ENCODE peak calls at places on chromosomes 2 and 18, in four cellular contexts. One of them, this sample, is unnamed.
A peak's percentile ranks its signal among the peaks of the same experiment; 100 is the strongest.

GRCh38 chr2:133422946-133423345 is 145.3 kb downstream of the NCKAP5 start:
- DNase-seq in body of pancreas: no peak
- DNase-seq in GM12865: no peak
- DNase-seq in neural progenitor cell: no peak
- DNase-seq in this sample: no peak

GRCh38 chr2:60886962-60887361 is 5.6 kb downstream of the REL start:
- DNase-seq in body of pancreas: no peak
- DNase-seq in GM12865: no peak
- DNase-seq in neural progenitor cell: no peak
- DNase-seq in this sample: no peak

GRCh38 chr2:165274698-165275097 is 35.5 kb downstream of the SCN2A start:
- DNase-seq in body of pancreas: peak; percentile 22
- DNase-seq in GM12865: peak; percentile 15
- DNase-seq in neural progenitor cell: no peak
- DNase-seq in this sample: peak; percentile 26

GRCh38 chr2:173146590-173146989 is 70.9 kb downstream of the MAP3K20 start:
- DNase-seq in body of pancreas: no peak
- DNase-seq in GM12865: peak; percentile 3
- DNase-seq in neural progenitor cell: no peak
- DNase-seq in this sample: no peak

GRCh38 chr18:52339891-52340371 is at the start of gene DCC:
- DNase-seq in body of pancreas: peak; percentile 64
- DNase-seq in GM12865: peak; percentile 54
- DNase-seq in neural progenitor cell: peak; percentile 87
- DNase-seq in this sample: peak; percentile 24

GRCh38 chr2:147182260-147182659 is 662.6 kb upstream of the ACVR2A start:
- DNase-seq in body of pancreas: no peak
- DNase-seq in GM12865: peak; percentile 88
- DNase-seq in neural progenitor cell: no peak
- DNase-seq in this sample: peak; percentile 31

GRCh38 chr2:36568533-36569246 is 29.3 kb downstream of the FEZ2 start:
- DNase-seq in body of pancreas: no peak
- DNase-seq in GM12865: no peak
- DNase-seq in neural progenitor cell: no peak
- DNase-seq in this sample: no peak

GRCh38 chr2:136383161-136383560 is 265.2 kb upstream of the CXCR4 start:
- DNase-seq in body of pancreas: no peak
- DNase-seq in GM12865: no peak
- DNase-seq in neural progenitor cell: no peak
- DNase-seq in this sample: no peak

GRCh38 chr18:76252880-76253279 is 242.2 kb downstream of the ZNF516 start:
- DNase-seq in body of pancreas: no peak
- DNase-seq in GM12865: peak; percentile 25
- DNase-seq in neural progenitor cell: peak; percentile 55
- DNase-seq in this sample: no peak

GRCh38 chr18:6660334-6660733 is 69.2 kb upstream of the ARHGAP28 start:
- DNase-seq in body of pancreas: no peak
- DNase-seq in GM12865: no peak
- DNase-seq in neural progenitor cell: no peak
- DNase-seq in this sample: no peak

GRCh38 chr2:24052951-24053350 is 3.4 kb downstream of the FKBP1B start:
- DNase-seq in body of pancreas: no peak
- DNase-seq in GM12865: no peak
- DNase-seq in neural progenitor cell: no peak
- DNase-seq in this sample: no peak

GRCh38 chr2:26848336-26849055 is 564 bp downstream of the DPYSL5 start:
- DNase-seq in body of pancreas: no peak
- DNase-seq in GM12865: no peak
- DNase-seq in neural progenitor cell: peak; percentile 81
- DNase-seq in this sample: no peak

GRCh38 chr2:86044045-86044444 is 61.6 kb downstream of the POLR1A start:
- DNase-seq in body of pancreas: no peak
- DNase-seq in GM12865: no peak
- DNase-seq in neural progenitor cell: no peak
- DNase-seq in this sample: no peak

GRCh38 chr2:84676295-84676694 is 160.0 kb downstream of the DNAH6 start:
- DNase-seq in body of pancreas: no peak
- DNase-seq in GM12865: no peak
- DNase-seq in neural progenitor cell: no peak
- DNase-seq in this sample: no peak

GRCh38 chr2:235511187-235511661 is 17.4 kb downstream of the AGAP1 start:
- DNase-seq in body of pancreas: peak; percentile 79
- DNase-seq in GM12865: no peak
- DNase-seq in neural progenitor cell: no peak
- DNase-seq in this sample: peak; percentile 78

GRCh38 chr2:164839914-164840457 is 1.6 kb downstream of the COBLL1 start:
- DNase-seq in body of pancreas: peak; percentile 86
- DNase-seq in GM12865: no peak
- DNase-seq in neural progenitor cell: no peak
- DNase-seq in this sample: no peak

GRCh38 chr2:176136375-176137248 is 7.1 kb downstream of the HOXD8 start:
- DNase-seq in body of pancreas: no peak
- DNase-seq in GM12865: no peak
- DNase-seq in neural progenitor cell: peak; percentile 67
- DNase-seq in this sample: peak; percentile 63

GRCh38 chr2:38978504-38978903 is 88.8 kb downstream of the ARHGEF33 start:
- DNase-seq in body of pancreas: no peak
- DNase-seq in GM12865: no peak
- DNase-seq in neural progenitor cell: no peak
- DNase-seq in this sample: no peak

GRCh38 chr2:127568128-127568527 is 32.6 kb downstream of the MYO7B start:
- DNase-seq in body of pancreas: no peak
- DNase-seq in GM12865: no peak
- DNase-seq in neural progenitor cell: no peak
- DNase-seq in this sample: no peak

GRCh38 chr2:116467243-116467642 is 1347.2 kb upstream of the DDX18 start:
- DNase-seq in body of pancreas: no peak
- DNase-seq in GM12865: no peak
- DNase-seq in neural progenitor cell: no peak
- DNase-seq in this sample: no peak

GRCh38 chr2:228768818-228769217 is 502.3 kb downstream of the PID1 start:
- DNase-seq in body of pancreas: no peak
- DNase-seq in GM12865: no peak
- DNase-seq in neural progenitor cell: no peak
- DNase-seq in this sample: no peak

GRCh38 chr18:2111456-2111855 is 459.8 kb downstream of the METTL4 start:
- DNase-seq in body of pancreas: no peak
- DNase-seq in GM12865: no peak
- DNase-seq in neural progenitor cell: no peak
- DNase-seq in this sample: no peak

GRCh38 chr2:77479395-77479794 is 42.8 kb downstream of the LRRTM4 start:
- DNase-seq in body of pancreas: no peak
- DNase-seq in GM12865: no peak
- DNase-seq in neural progenitor cell: no peak
- DNase-seq in this sample: no peak

GRCh38 chr18:23596183-23596582 is 9.9 kb upstream of the NPC1 start:
- DNase-seq in body of pancreas: peak; percentile 48
- DNase-seq in GM12865: no peak
- DNase-seq in neural progenitor cell: no peak
- DNase-seq in this sample: no peak

GRCh38 chr2:45138904-45139303 is 129.7 kb upstream of the SIX2 start:
- DNase-seq in body of pancreas: no peak
- DNase-seq in GM12865: no peak
- DNase-seq in neural progenitor cell: peak; percentile 14
- DNase-seq in this sample: no peak

GRCh38 chr2:45954233-45954850 is 302.9 kb downstream of the PRKCE start:
- DNase-seq in body of pancreas: no peak
- DNase-seq in GM12865: no peak
- DNase-seq in neural progenitor cell: no peak
- DNase-seq in this sample: no peak

GRCh38 chr18:27142891-27143290 is 42.2 kb downstream of the CHST9 start:
- DNase-seq in body of pancreas: no peak
- DNase-seq in GM12865: no peak
- DNase-seq in neural progenitor cell: no peak
- DNase-seq in this sample: no peak

GRCh38 chr2:204542967-204543608 is 2.2 kb upstream of the PARD3B start:
- DNase-seq in body of pancreas: no peak
- DNase-seq in GM12865: no peak
- DNase-seq in neural progenitor cell: no peak
- DNase-seq in this sample: no peak

GRCh38 chr18:46069524-46069923 is 2.5 kb downstream of the PSTPIP2 start:
- DNase-seq in body of pancreas: no peak
- DNase-seq in GM12865: peak; percentile 41
- DNase-seq in neural progenitor cell: no peak
- DNase-seq in this sample: no peak

GRCh38 chr2:85668009-85668856 is at the start of gene SFTPB:
- DNase-seq in body of pancreas: no peak
- DNase-seq in GM12865: no peak
- DNase-seq in neural progenitor cell: no peak
- DNase-seq in this sample: no peak

GRCh38 chr2:16197504-16198147 is 257.3 kb downstream of the MYCN start:
- DNase-seq in body of pancreas: no peak
- DNase-seq in GM12865: no peak
- DNase-seq in neural progenitor cell: no peak
- DNase-seq in this sample: no peak

GRCh38 chr2:226114436-226114835 is 685.2 kb downstream of the IRS1 start:
- DNase-seq in body of pancreas: no peak
- DNase-seq in GM12865: no peak
- DNase-seq in neural progenitor cell: no peak
- DNase-seq in this sample: no peak

GRCh38 chr2:94996401-94997100 is 29.0 kb upstream of the MAL start:
- DNase-seq in body of pancreas: no peak
- DNase-seq in GM12865: no peak
- DNase-seq in neural progenitor cell: no peak
- DNase-seq in this sample: no peak

GRCh38 chr18:40531061-40531460 is 1424.0 kb upstream of the PIK3C3 start:
- DNase-seq in body of pancreas: no peak
- DNase-seq in GM12865: no peak
- DNase-seq in neural progenitor cell: no peak
- DNase-seq in this sample: no peak

GRCh38 chr18:12960395-12960794 is 12.6 kb downstream of the SEH1L start:
- DNase-seq in body of pancreas: no peak
- DNase-seq in GM12865: no peak
- DNase-seq in neural progenitor cell: no peak
- DNase-seq in this sample: no peak

GRCh38 chr2:189360861-189361260 is 80.4 kb upstream of the WDR75 start:
- DNase-seq in body of pancreas: no peak
- DNase-seq in GM12865: no peak
- DNase-seq in neural progenitor cell: no peak
- DNase-seq in this sample: no peak

GRCh38 chr18:8358066-8358795 is 251.0 kb upstream of the RAB12 start:
- DNase-seq in body of pancreas: no peak
- DNase-seq in GM12865: no peak
- DNase-seq in neural progenitor cell: no peak
- DNase-seq in this sample: no peak

GRCh38 chr2:20326163-20326780 is 24.4 kb downstream of the PUM2 start:
- DNase-seq in body of pancreas: peak; percentile 62
- DNase-seq in GM12865: peak; percentile 59
- DNase-seq in neural progenitor cell: peak; percentile 57
- DNase-seq in this sample: peak; percentile 53

GRCh38 chr2:174951746-174952145 is 53.4 kb downstream of the CHN1 start:
- DNase-seq in body of pancreas: no peak
- DNase-seq in GM12865: no peak
- DNase-seq in neural progenitor cell: peak; percentile 15
- DNase-seq in this sample: no peak

GRCh38 chr2:215772634-215773563 is 240.5 kb downstream of the MREG start:
- DNase-seq in body of pancreas: no peak
- DNase-seq in GM12865: no peak
- DNase-seq in neural progenitor cell: no peak
- DNase-seq in this sample: no peak

GRCh38 chr2:215772003-215772402 is 241.3 kb downstream of the MREG start:
- DNase-seq in body of pancreas: no peak
- DNase-seq in GM12865: no peak
- DNase-seq in neural progenitor cell: peak; percentile 64
- DNase-seq in this sample: peak; percentile 56

GRCh38 chr2:215773728-215774127 is 239.6 kb downstream of the MREG start:
- DNase-seq in body of pancreas: peak; percentile 34
- DNase-seq in GM12865: no peak
- DNase-seq in neural progenitor cell: no peak
- DNase-seq in this sample: no peak

GRCh38 chr2:215777481-215778044 is 235.8 kb downstream of the MREG start:
- DNase-seq in body of pancreas: no peak
- DNase-seq in GM12865: no peak
- DNase-seq in neural progenitor cell: no peak
- DNase-seq in this sample: no peak

GRCh38 chr2:215775106-215775505 is 238.2 kb downstream of the MREG start:
- DNase-seq in body of pancreas: no peak
- DNase-seq in GM12865: no peak
- DNase-seq in neural progenitor cell: no peak
- DNase-seq in this sample: no peak
- H3K4me3 ChIP-seq in body of pancreas: no peak overlapping the region
- H3K4me3 ChIP-seq in GM12865: no peak overlapping the region
- H3K4me3 ChIP-seq in neural progenitor cell: no peak overlapping the region
- H3K4me3 ChIP-seq in this sample: no peak overlapping the region

GRCh38 chr2:177331446-177331997 is 61.1 kb upstream of the AGPS start:
- DNase-seq in body of pancreas: no peak
- DNase-seq in GM12865: no peak
- DNase-seq in neural progenitor cell: peak; percentile 40
- DNase-seq in this sample: no peak
- H3K4me3 ChIP-seq in body of pancreas: no peak overlapping the region
- H3K4me3 ChIP-seq in GM12865: no peak overlapping the region
- H3K4me3 ChIP-seq in neural progenitor cell: no peak overlapping the region
- H3K4me3 ChIP-seq in this sample: no peak overlapping the region

DNA sequence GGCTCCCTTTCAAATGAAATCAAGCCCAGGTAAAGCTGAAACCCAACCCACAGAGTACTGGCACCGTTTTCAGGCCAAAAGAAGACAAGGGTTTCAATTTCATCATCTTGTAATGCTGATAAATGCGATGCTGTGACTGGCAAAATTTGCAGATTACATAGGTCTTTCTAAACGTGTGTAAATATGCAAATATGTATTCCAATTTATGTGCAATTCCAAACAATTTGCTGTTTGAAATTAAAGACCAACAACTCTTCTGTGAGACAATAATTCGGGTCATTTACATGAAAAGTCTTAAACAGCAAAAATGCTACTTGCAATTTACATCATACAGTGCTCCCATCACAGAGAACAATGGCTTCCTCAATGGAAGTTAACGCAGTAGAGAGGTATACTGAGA is 2.8 kb upstream of the ZNF532 start:
- DNase-seq in body of pancreas: no peak
- DNase-seq in GM12865: no peak
- DNase-seq in neural progenitor cell: no peak
- DNase-seq in this sample: no peak
- H3K4me3 ChIP-seq in body of pancreas: no peak overlapping the region
- H3K4me3 ChIP-seq in GM12865: no peak overlapping the region
- H3K4me3 ChIP-seq in neural progenitor cell: peak overlapping the region; percentile 71
- H3K4me3 ChIP-seq in this sample: no peak overlapping the region

GRCh38 chr2:208150094-208150493 is 4.1 kb upstream of the CRYGB start:
- DNase-seq in body of pancreas: no peak
- DNase-seq in GM12865: no peak
- DNase-seq in neural progenitor cell: no peak
- DNase-seq in this sample: no peak

GRCh38 chr2:208147008-208147407 is 1.1 kb upstream of the CRYGB start:
- DNase-seq in body of pancreas: no peak
- DNase-seq in GM12865: no peak
- DNase-seq in neural progenitor cell: no peak
- DNase-seq in this sample: no peak

GRCh38 chr2:208150956-208151355 is 5.0 kb upstream of the CRYGB start:
- DNase-seq in body of pancreas: no peak
- DNase-seq in GM12865: no peak
- DNase-seq in neural progenitor cell: no peak
- DNase-seq in this sample: no peak

GRCh38 chr2:208147759-208148158 is 1.8 kb upstream of the CRYGB start:
- DNase-seq in body of pancreas: no peak
- DNase-seq in GM12865: no peak
- DNase-seq in neural progenitor cell: no peak
- DNase-seq in this sample: no peak

GRCh38 chr2:208148803-208149202 is 2.8 kb upstream of the CRYGB start:
- DNase-seq in body of pancreas: no peak
- DNase-seq in GM12865: no peak
- DNase-seq in neural progenitor cell: no peak
- DNase-seq in this sample: no peak
- H3K4me3 ChIP-seq in body of pancreas: no peak overlapping the region
- H3K4me3 ChIP-seq in GM12865: no peak overlapping the region
- H3K4me3 ChIP-seq in neural progenitor cell: no peak overlapping the region
- H3K4me3 ChIP-seq in this sample: no peak overlapping the region

This sample was measured in colonic mucosa.